ENCODE peak calls at places on chromosomes 7 and 10, in nine cellular contexts. One of them, this sample, is unnamed.

GRCh38 chr7:151192002-151192539 is 5.0 kb upstream of the ASB10 start:
- DNase-seq in transverse colon: no peak
- DNase-seq in IMR-90: no peak
- DNase-seq in H9: no peak
- DNase-seq in heart right ventricle: no peak
- DNase-seq in SJSA1: no peak
- DNase-seq in mucosa of descending colon: no peak
- DNase-seq in cardiac muscle cell: no peak
- DNase-seq in OCI-LY7: no peak
- DNase-seq in this sample: no peak

GRCh38 chr7:90824386-90825307 is 228.5 kb downstream of the CDK14 start:
- DNase-seq in heart right ventricle: no peak
- DNase-seq in IMR-90: peak; percentile 91
- DNase-seq in mucosa of descending colon: no peak
- DNase-seq in OCI-LY7: no peak
- DNase-seq in H9: no peak
- DNase-seq in cardiac muscle cell: peak; percentile 82
- DNase-seq in SJSA1: no peak
- DNase-seq in transverse colon: no peak
- DNase-seq in this sample: no peak

GRCh38 chr10:74419491-74420466 is 268.8 kb downstream of the ADK start:
- DNase-seq in transverse colon: peak; percentile 16
- DNase-seq in H9: no peak
- DNase-seq in IMR-90: peak; percentile 19
- DNase-seq in SJSA1: no peak
- DNase-seq in mucosa of descending colon: no peak
- DNase-seq in heart right ventricle: no peak
- DNase-seq in cardiac muscle cell: peak; percentile 15
- DNase-seq in OCI-LY7: peak; percentile 46
- DNase-seq in this sample: no peak

GRCh38 chr10:118596426-118597124 is 1.1 kb upstream of the PRLHR start:
- DNase-seq in cardiac muscle cell: no peak
- DNase-seq in SJSA1: no peak
- DNase-seq in heart right ventricle: no peak
- DNase-seq in OCI-LY7: no peak
- DNase-seq in H9: peak; percentile 39
- DNase-seq in mucosa of descending colon: no peak
- DNase-seq in transverse colon: no peak
- DNase-seq in IMR-90: no peak
- DNase-seq in this sample: no peak

GRCh38 chr10:11755512-11756247 is 13.5 kb downstream of the ECHDC3 start:
- DNase-seq in IMR-90: no peak
- DNase-seq in cardiac muscle cell: no peak
- DNase-seq in OCI-LY7: no peak
- DNase-seq in mucosa of descending colon: no peak
- DNase-seq in SJSA1: no peak
- DNase-seq in transverse colon: no peak
- DNase-seq in H9: no peak
- DNase-seq in heart right ventricle: no peak
- DNase-seq in this sample: no peak

GRCh38 chr10:62911210-62911963 is 95.2 kb upstream of the EGR2 start:
- DNase-seq in mucosa of descending colon: no peak
- DNase-seq in H9: peak; percentile 58
- DNase-seq in OCI-LY7: no peak
- DNase-seq in heart right ventricle: no peak
- DNase-seq in transverse colon: no peak
- DNase-seq in cardiac muscle cell: peak; percentile 41
- DNase-seq in SJSA1: no peak
- DNase-seq in IMR-90: no peak
- DNase-seq in this sample: peak; percentile 18

GRCh38 chr10:32298066-32298812 is 48.7 kb downstream of the EPC1 start:
- DNase-seq in IMR-90: peak; percentile 93
- DNase-seq in H9: no peak
- DNase-seq in transverse colon: no peak
- DNase-seq in cardiac muscle cell: peak; percentile 49
- DNase-seq in OCI-LY7: no peak
- DNase-seq in mucosa of descending colon: no peak
- DNase-seq in SJSA1: no peak
- DNase-seq in heart right ventricle: no peak
- DNase-seq in this sample: no peak

GRCh38 chr7:50774299-50774698 is 8.4 kb downstream of the GRB10 start:
- DNase-seq in mucosa of descending colon: no peak
- DNase-seq in heart right ventricle: no peak
- DNase-seq in H9: no peak
- DNase-seq in IMR-90: no peak
- DNase-seq in SJSA1: no peak
- DNase-seq in transverse colon: no peak
- DNase-seq in OCI-LY7: no peak
- DNase-seq in cardiac muscle cell: no peak
- DNase-seq in this sample: no peak

GRCh38 chr10:28256776-28257175 is 46.1 kb downstream of the MPP7 start:
- DNase-seq in SJSA1: no peak
- DNase-seq in H9: no peak
- DNase-seq in OCI-LY7: no peak
- DNase-seq in transverse colon: no peak
- DNase-seq in mucosa of descending colon: no peak
- DNase-seq in cardiac muscle cell: no peak
- DNase-seq in heart right ventricle: no peak
- DNase-seq in IMR-90: no peak
- DNase-seq in this sample: no peak

GRCh38 chr10:82378146-82378545 is 503.2 kb downstream of the NRG3 start:
- DNase-seq in SJSA1: no peak
- DNase-seq in mucosa of descending colon: no peak
- DNase-seq in cardiac muscle cell: peak; percentile 80
- DNase-seq in IMR-90: peak; percentile 1
- DNase-seq in OCI-LY7: no peak
- DNase-seq in transverse colon: no peak
- DNase-seq in H9: no peak
- DNase-seq in heart right ventricle: peak; percentile 10
- DNase-seq in this sample: peak; percentile 47

GRCh38 chr10:48496831-48497792 is 107.8 kb downstream of the ARHGAP22 start:
- DNase-seq in SJSA1: peak; percentile 52
- DNase-seq in cardiac muscle cell: peak; percentile 77
- DNase-seq in OCI-LY7: no peak
- DNase-seq in transverse colon: no peak
- DNase-seq in heart right ventricle: no peak
- DNase-seq in H9: no peak
- DNase-seq in mucosa of descending colon: no peak
- DNase-seq in IMR-90: peak; percentile 78
- DNase-seq in this sample: no peak

GRCh38 chr7:13197501-13197900 is 510.1 kb downstream of the ARL4A start:
- DNase-seq in mucosa of descending colon: no peak
- DNase-seq in transverse colon: no peak
- DNase-seq in heart right ventricle: no peak
- DNase-seq in IMR-90: peak; percentile 60
- DNase-seq in OCI-LY7: no peak
- DNase-seq in H9: no peak
- DNase-seq in SJSA1: no peak
- DNase-seq in cardiac muscle cell: peak; percentile 33
- DNase-seq in this sample: no peak

GRCh38 chr7:112994666-112995065 is 92.0 kb downstream of the GPR85 start:
- DNase-seq in cardiac muscle cell: no peak
- DNase-seq in IMR-90: no peak
- DNase-seq in transverse colon: no peak
- DNase-seq in heart right ventricle: no peak
- DNase-seq in SJSA1: no peak
- DNase-seq in H9: no peak
- DNase-seq in mucosa of descending colon: no peak
- DNase-seq in OCI-LY7: no peak
- DNase-seq in this sample: no peak

GRCh38 chr10:88499569-88500470 is 83.3 kb downstream of the RNLS start:
- DNase-seq in heart right ventricle: no peak
- DNase-seq in OCI-LY7: no peak
- DNase-seq in IMR-90: peak; percentile 71
- DNase-seq in mucosa of descending colon: no peak
- DNase-seq in transverse colon: no peak
- DNase-seq in H9: no peak
- DNase-seq in SJSA1: no peak
- DNase-seq in cardiac muscle cell: peak; percentile 63
- DNase-seq in this sample: no peak

GRCh38 chr7:47550788-47551470 is 31.0 kb downstream of the TNS3 start:
- DNase-seq in OCI-LY7: no peak
- DNase-seq in heart right ventricle: no peak
- DNase-seq in mucosa of descending colon: no peak
- DNase-seq in H9: no peak
- DNase-seq in SJSA1: no peak
- DNase-seq in transverse colon: no peak
- DNase-seq in cardiac muscle cell: no peak
- DNase-seq in IMR-90: no peak
- DNase-seq in this sample: no peak

GRCh38 chr7:111012152-111012551 is 78.8 kb upstream of the LRRN3 start:
- DNase-seq in H9: no peak
- DNase-seq in heart right ventricle: no peak
- DNase-seq in SJSA1: no peak
- DNase-seq in IMR-90: peak; percentile 36
- DNase-seq in transverse colon: no peak
- DNase-seq in mucosa of descending colon: no peak
- DNase-seq in OCI-LY7: no peak
- DNase-seq in cardiac muscle cell: peak; percentile 20
- DNase-seq in this sample: no peak

DNA sequence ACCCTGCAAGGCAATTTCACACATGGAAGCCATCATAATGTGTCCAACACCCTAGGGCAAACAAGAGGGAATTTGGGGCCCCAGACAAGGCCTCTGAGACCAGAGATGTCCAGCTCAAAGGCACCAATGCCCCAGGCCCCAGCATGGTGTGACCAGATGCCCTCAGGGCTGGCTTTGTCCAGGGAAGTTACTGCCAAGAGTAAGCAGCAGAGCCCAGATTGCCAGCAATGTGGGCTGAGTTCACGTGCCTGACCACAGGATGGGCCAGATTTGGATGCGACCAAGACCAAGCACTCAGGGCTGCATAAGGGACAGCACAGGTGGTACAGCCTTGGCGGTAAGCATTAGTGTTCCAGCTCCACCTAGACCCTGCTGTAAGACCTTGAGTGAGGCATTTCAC is 12.7 kb downstream of the MYOF start:
- DNase-seq in OCI-LY7: no peak
- DNase-seq in transverse colon: no peak
- DNase-seq in H9: no peak
- DNase-seq in SJSA1: no peak
- DNase-seq in mucosa of descending colon: no peak
- DNase-seq in IMR-90: no peak
- DNase-seq in cardiac muscle cell: no peak
- DNase-seq in heart right ventricle: no peak
- DNase-seq in this sample: no peak
- H3K4me1 ChIP-seq in OCI-LY7: no peaks in the 10 kb centered on the region
- H3K4me1 ChIP-seq in transverse colon: peaks cover 40% of the 10 kb centered on the region
- H3K4me1 ChIP-seq in H9: no peaks in the 10 kb centered on the region
- H3K4me1 ChIP-seq in SJSA1: peaks cover 96% of the 10 kb centered on the region
- H3K4me1 ChIP-seq in mucosa of descending colon: peaks cover 37% of the 10 kb centered on the region
- H3K4me1 ChIP-seq in IMR-90: peaks cover 45% of the 10 kb centered on the region
- H3K4me1 ChIP-seq in cardiac muscle cell: peaks cover 3% of the 10 kb centered on the region
- H3K4me1 ChIP-seq in heart right ventricle: peaks cover 83% of the 10 kb centered on the region
- H3K4me1 ChIP-seq in this sample: peaks cover 19% of the 10 kb centered on the region

GRCh38 chr7:30470783-30471182 is 7.8 kb downstream of the NOD1 start:
- DNase-seq in IMR-90: peak; percentile 88
- DNase-seq in SJSA1: peak; percentile 55
- DNase-seq in H9: no peak
- DNase-seq in mucosa of descending colon: peak; percentile 57
- DNase-seq in cardiac muscle cell: peak; percentile 91
- DNase-seq in OCI-LY7: no peak
- DNase-seq in transverse colon: peak; percentile 53
- DNase-seq in heart right ventricle: no peak
- DNase-seq in this sample: peak; percentile 32
- H3K4me1 ChIP-seq in IMR-90: peaks cover 36% of the 10 kb centered on the region
- H3K4me1 ChIP-seq in SJSA1: peaks cover 30% of the 10 kb centered on the region
- H3K4me1 ChIP-seq in H9: peaks cover 5% of the 10 kb centered on the region
- H3K4me1 ChIP-seq in mucosa of descending colon: peaks cover 16% of the 10 kb centered on the region
- H3K4me1 ChIP-seq in cardiac muscle cell: peaks cover 82% of the 10 kb centered on the region
- H3K4me1 ChIP-seq in OCI-LY7: peaks cover 69% of the 10 kb centered on the region
- H3K4me1 ChIP-seq in transverse colon: peaks cover 24% of the 10 kb centered on the region
- H3K4me1 ChIP-seq in heart right ventricle: peaks cover 100% of the 10 kb centered on the region
- H3K4me1 ChIP-seq in this sample: peaks cover 36% of the 10 kb centered on the region

GRCh38 chr7:41994046-41994745 is 242.8 kb downstream of the GLI3 start:
- DNase-seq in SJSA1: no peak
- DNase-seq in OCI-LY7: no peak
- DNase-seq in H9: no peak
- DNase-seq in transverse colon: no peak
- DNase-seq in IMR-90: no peak
- DNase-seq in mucosa of descending colon: no peak
- DNase-seq in cardiac muscle cell: peak; percentile 14
- DNase-seq in heart right ventricle: no peak
- DNase-seq in this sample: no peak
- H3K4me1 ChIP-seq in SJSA1: peaks cover 76% of the 10 kb centered on the region
- H3K4me1 ChIP-seq in OCI-LY7: peaks cover 36% of the 10 kb centered on the region
- H3K4me1 ChIP-seq in H9: no peaks in the 10 kb centered on the region
- H3K4me1 ChIP-seq in transverse colon: peaks cover 15% of the 10 kb centered on the region
- H3K4me1 ChIP-seq in IMR-90: peaks cover 22% of the 10 kb centered on the region
- H3K4me1 ChIP-seq in mucosa of descending colon: peaks cover 8% of the 10 kb centered on the region
- H3K4me1 ChIP-seq in cardiac muscle cell: no peaks in the 10 kb centered on the region
- H3K4me1 ChIP-seq in heart right ventricle: peaks cover 30% of the 10 kb centered on the region
- H3K4me1 ChIP-seq in this sample: no peaks in the 10 kb centered on the region

GRCh38 chr10:89521368-89521767 is 14.0 kb downstream of the SLC16A12 start:
- DNase-seq in heart right ventricle: no peak
- DNase-seq in IMR-90: peak; percentile 59
- DNase-seq in H9: no peak
- DNase-seq in mucosa of descending colon: no peak
- DNase-seq in SJSA1: no peak
- DNase-seq in transverse colon: no peak
- DNase-seq in OCI-LY7: no peak
- DNase-seq in cardiac muscle cell: no peak
- DNase-seq in this sample: no peak

GRCh38 chr10:89520711-89521110 is 14.7 kb downstream of the SLC16A12 start:
- DNase-seq in SJSA1: no peak
- DNase-seq in H9: no peak
- DNase-seq in cardiac muscle cell: no peak
- DNase-seq in transverse colon: no peak
- DNase-seq in OCI-LY7: no peak
- DNase-seq in IMR-90: no peak
- DNase-seq in mucosa of descending colon: no peak
- DNase-seq in heart right ventricle: no peak
- DNase-seq in this sample: no peak

GRCh38 chr10:89523274-89523673 is 12.1 kb downstream of the SLC16A12 start:
- DNase-seq in mucosa of descending colon: no peak
- DNase-seq in SJSA1: no peak
- DNase-seq in heart right ventricle: no peak
- DNase-seq in H9: no peak
- DNase-seq in IMR-90: no peak
- DNase-seq in cardiac muscle cell: no peak
- DNase-seq in transverse colon: no peak
- DNase-seq in OCI-LY7: no peak
- DNase-seq in this sample: no peak

GRCh38 chr10:89524279-89524678 is 11.1 kb downstream of the SLC16A12 start:
- DNase-seq in SJSA1: no peak
- DNase-seq in cardiac muscle cell: no peak
- DNase-seq in OCI-LY7: no peak
- DNase-seq in H9: no peak
- DNase-seq in mucosa of descending colon: no peak
- DNase-seq in IMR-90: no peak
- DNase-seq in transverse colon: no peak
- DNase-seq in heart right ventricle: no peak
- DNase-seq in this sample: no peak

DNA sequence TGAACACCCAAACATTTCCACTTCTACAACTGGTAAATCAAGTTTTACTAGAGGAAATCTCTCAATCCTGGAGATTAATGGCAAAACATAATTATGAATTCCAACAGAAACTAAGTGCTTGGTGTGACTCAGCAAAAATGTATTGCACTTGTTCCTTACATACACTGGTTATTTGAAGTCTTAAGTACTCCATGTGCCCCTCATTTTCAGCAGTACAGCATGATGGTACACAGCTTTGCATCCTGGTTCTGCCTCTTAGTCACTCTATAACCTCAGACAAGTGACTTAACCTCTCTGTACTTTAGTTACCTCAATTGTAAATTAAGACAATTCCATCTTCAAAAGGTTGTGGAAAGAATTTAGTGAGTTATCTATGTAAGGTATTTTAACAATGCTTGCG is 12.9 kb downstream of the SLC16A12 start:
- DNase-seq in H9: no peak
- DNase-seq in cardiac muscle cell: no peak
- DNase-seq in IMR-90: peak; percentile 53
- DNase-seq in mucosa of descending colon: no peak
- DNase-seq in SJSA1: no peak
- DNase-seq in transverse colon: no peak
- DNase-seq in heart right ventricle: no peak
- DNase-seq in OCI-LY7: no peak
- DNase-seq in this sample: no peak
- H3K4me1 ChIP-seq in H9: no peaks in the 10 kb centered on the region
- H3K4me1 ChIP-seq in cardiac muscle cell: peaks cover 26% of the 10 kb centered on the region
- H3K4me1 ChIP-seq in IMR-90: peaks cover 19% of the 10 kb centered on the region
- H3K4me1 ChIP-seq in mucosa of descending colon: peaks cover 3% of the 10 kb centered on the region
- H3K4me1 ChIP-seq in SJSA1: peaks cover 30% of the 10 kb centered on the region
- H3K4me1 ChIP-seq in transverse colon: no peaks in the 10 kb centered on the region
- H3K4me1 ChIP-seq in heart right ventricle: peaks cover 9% of the 10 kb centered on the region
- H3K4me1 ChIP-seq in OCI-LY7: no peaks in the 10 kb centered on the region
- H3K4me1 ChIP-seq in this sample: peaks cover 97% of the 10 kb centered on the region

This sample was measured in body of pancreas.